ENCODE peak calls at places on chromosomes 4 and X, in eight cellular contexts. F is endodermal cell; O is Peyer's patch; D is progenitor cell of endocrine pancreas; K is brain microvascular endothelial cell; Y is AG04450; P is B cell; X is CD4-positive, alpha-beta T cell. W is an unnamed sample.

GRCh38 chrX:152915541-152916241 is 17.8 kb downstream of the ZNF185 start:
- DNase-seq in F (peak), O (no peak), D (peak), K (peak), Y (no peak), P (peak), X (no peak), W (no peak)

GRCh38 chr4:107519057-107519456 is 201.0 kb downstream of the PAPSS1 start:
- DNase-seq in F (peak), O (no peak), D (peak), K (peak), Y (no peak), P (no peak), X (no peak), W (no peak)

GRCh38 chr4:26874110-26874509 is 13.5 kb downstream of the STIM2 start:
- DNase-seq in F (peak), O (no peak), D (no peak), K (no peak), Y (no peak), P (no peak), X (no peak), W (peak)

GRCh38 chrX:14916017-14916674 is 42.9 kb downstream of the MOSPD2 start:
- DNase-seq in F (no peak), O (no peak), D (no peak), K (peak), Y (peak), P (no peak), X (no peak), W (no peak)

GRCh38 chr4:124946696-124947095 is 234.2 kb upstream of the ANKRD50 start:
- DNase-seq in F (no peak), O (no peak), D (no peak), K (no peak), Y (no peak), P (no peak), X (no peak), W (no peak)

GRCh38 chr4:5678977-5679376 is 29.4 kb downstream of the EVC2 start:
- DNase-seq in F (no peak), O (no peak), D (no peak), K (no peak), Y (peak), P (no peak), X (no peak), W (no peak)

GRCh38 chr4:128600996-128601857 is 208.3 kb upstream of the JADE1 start:
- DNase-seq in F (peak), O (peak), D (no peak), K (peak), Y (peak), P (no peak), X (no peak), W (no peak)

GRCh38 chr4:26197018-26197779 is 123.6 kb upstream of the RBPJ start:
- DNase-seq in F (no peak), O (no peak), D (no peak), K (peak), Y (peak), P (no peak), X (peak), W (no peak)

GRCh38 chr4:46392421-46392820 is 2.5 kb upstream of the GABRA2 start:
- DNase-seq in F (no peak), O (no peak), D (no peak), K (no peak), Y (no peak), P (no peak), X (no peak), W (no peak)

GRCh38 chr4:4384837-4385236 is 2.1 kb upstream of the NSG1 start:
- DNase-seq in F (peak), O (no peak), D (no peak), K (no peak), Y (no peak), P (no peak), X (no peak), W (no peak)

GRCh38 chr4:21366312-21366711 is 582.3 kb downstream of the KCNIP4 start:
- DNase-seq in F (no peak), O (no peak), D (no peak), K (no peak), Y (no peak), P (no peak), X (no peak), W (no peak)

GRCh38 chrX:29775890-29776289 is 439.5 kb upstream of the MAGEB2 start:
- DNase-seq in F (no peak), O (no peak), D (no peak), K (no peak), Y (no peak), P (no peak), X (no peak), W (no peak)

GRCh38 chrX:1248381-1249061 is 20.1 kb upstream of the CSF2RA start:
- DNase-seq in F (peak), O (no peak), D (no peak), K (no peak), Y (no peak), P (no peak), X (no peak), W (peak)

GRCh38 chr4:160319221-160319867 is 1216.5 kb downstream of the RAPGEF2 start:
- DNase-seq in F (peak), O (no peak), D (no peak), K (peak), Y (no peak), P (no peak), X (no peak), W (no peak)

GRCh38 chrX:44344687-44345086 is 1.2 kb upstream of the EFHC2 start:
- DNase-seq in F (no peak), O (no peak), D (no peak), K (no peak), Y (no peak), P (no peak), X (peak), W (no peak)

GRCh38 chrX:74232859-74233258 is 71.1 kb upstream of the ZCCHC13 start:
- DNase-seq in F (no peak), O (no peak), D (no peak), K (peak), Y (no peak), P (no peak), X (no peak), W (no peak)

GRCh38 chrX:105876658-105877057 is 54.3 kb downstream of the NRK start:
- DNase-seq in F (no peak), O (no peak), D (no peak), K (no peak), Y (no peak), P (no peak), X (no peak), W (no peak)
- TF ChIP-seq CTCF in F (peak), O (no peak), D (peak), K (peak), Y (peak), P (no peak), X (no peak), W (no peak)

GRCh38 chrX:50075630-50076349 is 125.0 kb downstream of the AKAP4 start:
- DNase-seq in F (no peak), O (no peak), D (no peak), K (no peak), Y (no peak), P (no peak), X (no peak), W (no peak)

GRCh38 chrX:50082741-50083140 is 118.1 kb downstream of the AKAP4 start:
- DNase-seq in F (no peak), O (no peak), D (no peak), K (no peak), Y (no peak), P (no peak), X (no peak), W (no peak)

DNA sequence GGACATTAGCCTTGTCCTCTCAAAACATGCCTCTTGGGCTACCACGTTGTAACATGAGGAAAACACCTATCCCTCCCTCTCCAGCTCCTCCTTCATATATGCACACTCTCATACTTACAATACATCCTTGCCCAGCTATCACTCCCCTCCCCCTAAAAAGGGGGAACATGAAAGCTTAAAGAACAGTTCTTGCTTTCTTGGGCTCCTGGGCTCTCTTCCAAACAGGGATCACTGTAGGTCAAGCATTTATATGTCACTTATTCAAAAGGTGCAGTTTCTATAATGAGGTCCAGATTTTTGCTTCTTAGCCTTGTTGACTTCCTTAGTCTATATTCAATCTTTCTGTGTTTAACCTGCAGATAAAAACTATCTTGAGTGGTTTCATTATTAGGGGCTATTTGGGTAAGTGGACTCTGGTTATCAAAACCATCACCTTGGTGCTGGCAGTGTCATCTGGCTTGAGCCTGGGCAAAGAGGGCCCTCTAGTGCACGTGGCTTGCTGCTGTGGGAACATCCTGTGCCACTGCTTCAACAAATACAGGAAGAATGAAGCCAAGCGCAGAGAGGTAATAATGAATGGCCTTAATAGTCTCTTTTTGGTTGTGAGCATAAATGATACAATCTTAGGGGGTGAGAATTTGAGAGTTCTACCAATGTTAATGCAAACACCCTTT is 119.4 kb downstream of the AKAP4 start:
- DNase-seq in F (peak), O (peak), D (no peak), K (peak), Y (no peak), P (no peak), X (no peak), W (no peak)
- TF ChIP-seq CTCF in F (peak), O (no peak), D (peak), K (peak), Y (peak), P (no peak), X (no peak), W (no peak)

DNA sequence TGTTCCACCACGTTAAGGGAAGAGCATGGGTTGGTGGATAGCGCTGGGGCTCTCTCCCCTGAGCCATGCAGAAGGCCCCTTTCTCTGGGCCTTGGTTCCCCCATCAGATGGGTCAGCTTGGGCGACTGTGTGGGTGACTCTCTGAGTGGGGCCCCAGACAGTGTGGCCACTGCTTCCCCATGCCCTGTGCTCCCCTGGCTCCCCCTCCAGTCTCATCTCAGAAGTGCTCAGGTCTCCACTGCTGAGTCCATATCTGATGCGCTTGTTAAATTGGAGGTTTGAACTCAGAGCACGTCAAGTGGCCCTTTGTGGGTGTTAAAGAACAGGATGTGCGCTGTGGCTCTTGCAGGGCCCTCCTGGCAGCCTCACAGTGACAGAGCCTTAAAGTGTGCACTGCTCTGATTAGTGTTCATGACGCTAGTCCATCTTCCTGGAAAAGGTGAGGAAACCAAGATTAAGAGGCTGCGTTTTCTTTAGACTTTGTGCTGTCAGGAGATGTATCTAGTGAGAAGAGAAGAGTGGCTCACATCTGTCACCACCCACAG is 59.8 kb downstream of the NELFA start:
- DNase-seq in F (no peak), O (no peak), D (no peak), K (no peak), Y (no peak), P (no peak), X (no peak), W (no peak)
- TF ChIP-seq CTCF in F (no peak), O (no peak), D (no peak), K (peak), Y (no peak), P (no peak), X (no peak), W (no peak)

GRCh38 chr4:183155450-183156184 is 56.6 kb downstream of the WWC2 start:
- DNase-seq in F (no peak), O (no peak), D (no peak), K (no peak), Y (no peak), P (no peak), X (no peak), W (no peak)

GRCh38 chr4:183158062-183158461 is 59.0 kb downstream of the WWC2 start:
- DNase-seq in F (no peak), O (no peak), D (no peak), K (peak), Y (peak), P (no peak), X (no peak), W (no peak)

GRCh38 chr4:183154701-183155391 is 55.8 kb downstream of the WWC2 start:
- DNase-seq in F (peak), O (no peak), D (no peak), K (no peak), Y (no peak), P (no peak), X (no peak), W (no peak)

GRCh38 chr4:183153190-183153916 is 54.3 kb downstream of the WWC2 start:
- DNase-seq in F (no peak), O (no peak), D (no peak), K (no peak), Y (no peak), P (no peak), X (no peak), W (no peak)

GRCh38 chr4:183157215-183157614 is 58.2 kb downstream of the WWC2 start:
- DNase-seq in F (no peak), O (no peak), D (no peak), K (no peak), Y (no peak), P (no peak), X (no peak), W (no peak)
- TF ChIP-seq CTCF in F (peak), O (no peak), D (peak), K (peak), Y (peak), P (no peak), X (no peak), W (no peak)